ENCODE peak calls at places on chromosomes 4 and X, in nine cellular contexts. M is suprapubic skin, V is sigmoid colon, I is stomach, G is spleen, U is tibial nerve, X is A549, Y is transverse colon, S is adrenal gland. L is an unnamed sample.
A peak's percentile ranks its signal among the peaks of the same experiment; 100 is the strongest.

GRCh38 chr4:2934077-2934812 is 29.0 kb downstream of the NOP14 start:
- DNase-seq in M (peak; percentile 90), V (peak; percentile 91), I (peak; percentile 57), G (peak; percentile 92), U (peak; percentile 64), X (peak; percentile 41), Y (peak; percentile 69), S (peak; percentile 68), L (peak; percentile 65)

GRCh38 chrX:46573331-46573895 is at the start of gene CHST7:
- DNase-seq in M (peak; percentile 74), V (peak; percentile 76), I (peak; percentile 52), G (peak; percentile 92), U (peak; percentile 29), X (peak; percentile 80), Y (peak; percentile 69), S (peak; percentile 52), L (no peak)

GRCh38 chr4:79087091-79087490 is 147.9 kb upstream of the PAQR3 start:
- DNase-seq in M (no peak), V (no peak), I (no peak), G (no peak), U (no peak), X (no peak), Y (no peak), S (no peak), L (no peak)

GRCh38 chr4:61997813-61998212 is 797.7 kb downstream of the ADGRL3 start:
- DNase-seq in M (no peak), V (no peak), I (no peak), G (no peak), U (no peak), X (no peak), Y (no peak), S (no peak), L (no peak)

GRCh38 chr4:111952708-111953107 is 192.5 kb upstream of the FAM241A start:
- DNase-seq in M (no peak), V (no peak), I (no peak), G (no peak), U (no peak), X (no peak), Y (no peak), S (no peak), L (no peak)

GRCh38 chr4:172096771-172097170 is 283.6 kb downstream of the GALNTL6 start:
- DNase-seq in M (no peak), V (no peak), I (no peak), G (no peak), U (no peak), X (no peak), Y (no peak), S (no peak), L (no peak)

GRCh38 chrX:15607067-15607466 is 6.3 kb upstream of the ACE2 start:
- DNase-seq in M (no peak), V (no peak), I (peak; percentile 27), G (no peak), U (no peak), X (no peak), Y (no peak), S (no peak), L (no peak)

GRCh38 chrX:133654801-133655200 is 239.5 kb upstream of the GPC4 start:
- DNase-seq in M (no peak), V (no peak), I (no peak), G (no peak), U (no peak), X (no peak), Y (no peak), S (no peak), L (no peak)

GRCh38 chr4:25925486-25926201 is 11.6 kb downstream of the SMIM20 start:
- DNase-seq in M (no peak), V (no peak), I (peak; percentile 42), G (no peak), U (peak; percentile 35), X (peak; percentile 27), Y (peak; percentile 33), S (no peak), L (no peak)

GRCh38 chr4:153643406-153644016 is 40.6 kb upstream of the TLR2 start:
- DNase-seq in M (no peak), V (no peak), I (no peak), G (no peak), U (no peak), X (peak; percentile 60), Y (no peak), S (no peak), L (no peak)

GRCh38 chrX:28752330-28752729 is 165.1 kb downstream of the IL1RAPL1 start:
- DNase-seq in M (no peak), V (no peak), I (no peak), G (no peak), U (no peak), X (no peak), Y (no peak), S (no peak), L (no peak)

GRCh38 chr4:110799171-110799570 is 176.3 kb upstream of the PITX2 start:
- DNase-seq in M (no peak), V (no peak), I (no peak), G (no peak), U (no peak), X (no peak), Y (no peak), S (no peak), L (no peak)

GRCh38 chr4:188619456-188620149 is 480.4 kb downstream of the TRIML1 start:
- DNase-seq in M (no peak), V (no peak), I (no peak), G (no peak), U (no peak), X (no peak), Y (no peak), S (no peak), L (no peak)

DNA sequence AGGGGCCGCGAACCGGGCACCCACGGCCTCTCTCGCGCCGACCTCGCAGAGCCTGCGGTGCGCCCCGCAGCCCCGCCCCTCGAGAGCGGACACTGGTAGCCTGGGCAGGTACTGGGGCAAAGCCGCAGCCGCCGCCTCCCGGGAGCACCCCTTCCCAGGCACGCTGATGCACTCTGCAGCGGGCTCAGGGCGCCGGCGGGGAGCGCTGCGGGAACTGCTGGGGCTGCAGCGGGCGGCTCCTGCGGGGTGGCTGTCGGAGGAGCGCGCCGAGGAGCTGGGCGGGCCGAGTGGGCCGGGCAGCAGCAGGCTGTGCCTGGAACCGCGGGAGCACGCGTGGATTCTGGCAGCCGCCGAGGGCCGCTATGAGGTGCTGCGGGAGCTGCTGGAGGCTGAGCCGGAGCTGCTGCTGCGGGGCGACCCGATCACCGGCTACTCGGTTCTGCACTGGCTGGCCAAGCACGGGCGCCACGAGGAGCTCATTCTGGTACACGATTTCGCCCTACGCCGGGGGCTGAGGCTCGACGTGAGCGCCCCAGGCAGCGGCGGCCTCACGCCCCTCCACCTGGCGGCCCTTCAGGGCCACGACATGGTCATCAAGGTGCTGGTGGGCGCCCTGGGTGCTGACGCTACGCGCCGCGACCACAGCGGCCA is 419 bp downstream of the SOWAHD start:
- DNase-seq in M (no peak), V (no peak), I (peak; percentile 43), G (peak; percentile 90), U (no peak), X (no peak), Y (peak; percentile 65), S (peak; percentile 27), L (no peak)
- TF ChIP-seq CTCF in M (no peak), V (no peak), I (no peak), G (no peak), U (no peak), X (no peak), Y (no peak), S (no peak), L (no peak)

GRCh38 chr4:143391261-143391660 is 54.6 kb downstream of the GAB1 start:
- DNase-seq in M (no peak), V (no peak), I (no peak), G (no peak), U (no peak), X (no peak), Y (no peak), S (no peak), L (no peak)

GRCh38 chr4:143386812-143387211 is 50.1 kb downstream of the GAB1 start:
- DNase-seq in M (no peak), V (no peak), I (no peak), G (no peak), U (no peak), X (no peak), Y (no peak), S (no peak), L (no peak)

GRCh38 chr4:143391895-143392294 is 55.2 kb downstream of the GAB1 start:
- DNase-seq in M (no peak), V (no peak), I (no peak), G (no peak), U (no peak), X (no peak), Y (no peak), S (no peak), L (no peak)

GRCh38 chr4:143390764-143391163 is 54.1 kb downstream of the GAB1 start:
- DNase-seq in M (no peak), V (no peak), I (no peak), G (no peak), U (no peak), X (no peak), Y (peak; percentile 21), S (no peak), L (no peak)

GRCh38 chr4:143389543-143390195 is 53.0 kb downstream of the GAB1 start:
- DNase-seq in M (no peak), V (no peak), I (no peak), G (no peak), U (no peak), X (no peak), Y (no peak), S (no peak), L (no peak)
- H3K4me1 ChIP-seq in M (peaks cover 34% of the 10 kb centered on the region), V (peaks cover 89% of the 10 kb centered on the region), I (peaks cover 95% of the 10 kb centered on the region), G (peaks cover 15% of the 10 kb centered on the region), U (peaks cover 96% of the 10 kb centered on the region), X (peaks cover 22% of the 10 kb centered on the region), Y (peaks cover 52% of the 10 kb centered on the region), S (peaks cover 56% of the 10 kb centered on the region), L (peaks cover 17% of the 10 kb centered on the region)

GRCh38 chrX:136198678-136199243 is 51.4 kb downstream of the FHL1 start:
- DNase-seq in M (no peak), V (no peak), I (no peak), G (no peak), U (no peak), X (no peak), Y (no peak), S (no peak), L (no peak)

GRCh38 chrX:136195247-136195646 is 47.9 kb downstream of the FHL1 start:
- DNase-seq in M (no peak), V (no peak), I (no peak), G (no peak), U (no peak), X (no peak), Y (no peak), S (no peak), L (no peak)

GRCh38 chrX:136198010-136198409 is 50.7 kb downstream of the FHL1 start:
- DNase-seq in M (no peak), V (no peak), I (no peak), G (no peak), U (no peak), X (no peak), Y (no peak), S (no peak), L (no peak)

GRCh38 chrX:136194546-136194945 is 47.2 kb downstream of the FHL1 start:
- DNase-seq in M (no peak), V (no peak), I (no peak), G (no peak), U (no peak), X (no peak), Y (no peak), S (no peak), L (no peak)

GRCh38 chrX:136196691-136197155 is 49.4 kb downstream of the FHL1 start:
- DNase-seq in M (no peak), V (no peak), I (no peak), G (no peak), U (no peak), X (no peak), Y (no peak), S (no peak), L (no peak)
- TF ChIP-seq POLR2A in M (no peak), V (peak; percentile 14), I (no peak), G (no peak), U (no peak), X (no peak), Y (peak; percentile 23), S (no peak), L (no peak)

GRCh38 chr4:93788712-93789111 is 39.8 kb upstream of the ATOH1 start:
- DNase-seq in M (no peak), V (no peak), I (no peak), G (no peak), U (no peak), X (peak; percentile 43), Y (no peak), S (no peak), L (no peak)
- TF ChIP-seq CTCF in M (no peak), V (no peak), I (peak; percentile 10), G (no peak), U (no peak), X (peak; percentile 27), Y (no peak), S (no peak), L (peak; percentile 30)

L was measured in right lobe of liver.